ENCODE peak calls at places on chromosomes 13 and 19, in seven cellular contexts. N is NCI-H510A, P is mesendoderm, C is SHP77, Z is NAMALWA, S is PC-9, F is HFFc6. M is an unnamed sample.

GRCh38 chr19:53957448-53958167 is 5.1 kb upstream of the CACNG8 start:
- DNase-seq in N (no peak), F (no peak), C (no peak), S (no peak), P (peak), Z (no peak), M (no peak)

GRCh38 chr19:19405919-19406877 is 723 bp downstream of the GATAD2A start:
- DNase-seq in F (peak), S (peak), Z (peak), N (no peak), C (no peak), P (peak), M (peak)

GRCh38 chr13:26965976-26966375 is 205.4 kb upstream of the GPR12 start:
- DNase-seq in N (no peak), P (no peak), Z (no peak), C (peak), S (no peak), F (no peak), M (no peak)

GRCh38 chr19:56091751-56092546 is 29.1 kb downstream of the ZNF787 start:
- DNase-seq in P (no peak), S (peak), N (peak), Z (no peak), F (no peak), C (no peak), M (no peak)

GRCh38 chr13:75256922-75257321 is 225.0 kb downstream of the TBC1D4 start:
- DNase-seq in N (no peak), S (peak), P (no peak), F (no peak), C (no peak), Z (no peak), M (no peak)

GRCh38 chr13:90395846-90396245 is 951.6 kb upstream of the MIR17HG start:
- DNase-seq in C (no peak), Z (no peak), S (no peak), P (no peak), F (no peak), N (no peak), M (no peak)

GRCh38 chr19:31529121-31529520 is 179.9 kb upstream of the TSHZ3 start:
- DNase-seq in S (no peak), N (no peak), F (no peak), Z (no peak), C (no peak), P (peak), M (no peak)

GRCh38 chr19:28864577-28865042 is 348.3 kb downstream of the UQCRFS1 start:
- DNase-seq in Z (no peak), F (no peak), P (no peak), S (no peak), N (no peak), C (no peak), M (no peak)